ENCODE peak calls at places on chromosomes 13 and 19, in eight cellular contexts. One of them, this sample, is unnamed.
A peak's percentile ranks its signal among the peaks of the same experiment; 100 is the strongest.

GRCh38 chr13:27704681-27705080 is 83.0 kb downstream of the POLR1D start:
- DNase-seq in HCT116: no peak
- DNase-seq in CMK: no peak
- DNase-seq in Daoy: peak; percentile 13
- DNase-seq in SHP77: no peak
- DNase-seq in NCI-H460: no peak
- DNase-seq in stimulated activated CD4-positive, alpha-beta T cell treated with anti-CD3 and anti-CD28 coated beads, TNF-alpha, amount 100 ng/mL, for 24 hours: no peak
- DNase-seq in GM12892: no peak
- DNase-seq in this sample: no peak

GRCh38 chr19:39190768-39191167 is 6.0 kb upstream of the NCCRP1 start:
- DNase-seq in stimulated activated CD4-positive, alpha-beta T cell treated with anti-CD3 and anti-CD28 coated beads, TNF-alpha, amount 100 ng/mL, for 24 hours: no peak
- DNase-seq in CMK: no peak
- DNase-seq in HCT116: no peak
- DNase-seq in SHP77: no peak
- DNase-seq in GM12892: no peak
- DNase-seq in NCI-H460: no peak
- DNase-seq in Daoy: peak; percentile 0
- DNase-seq in this sample: no peak

GRCh38 chr13:99731747-99732146 is 230.5 kb downstream of the TM9SF2 start:
- DNase-seq in CMK: no peak
- DNase-seq in SHP77: no peak
- DNase-seq in GM12892: no peak
- DNase-seq in Daoy: no peak
- DNase-seq in stimulated activated CD4-positive, alpha-beta T cell treated with anti-CD3 and anti-CD28 coated beads, TNF-alpha, amount 100 ng/mL, for 24 hours: no peak
- DNase-seq in NCI-H460: no peak
- DNase-seq in HCT116: no peak
- DNase-seq in this sample: no peak

GRCh38 chr13:75566658-75567057 is 17.1 kb downstream of the UCHL3 start:
- DNase-seq in stimulated activated CD4-positive, alpha-beta T cell treated with anti-CD3 and anti-CD28 coated beads, TNF-alpha, amount 100 ng/mL, for 24 hours: no peak
- DNase-seq in NCI-H460: no peak
- DNase-seq in HCT116: no peak
- DNase-seq in Daoy: no peak
- DNase-seq in CMK: no peak
- DNase-seq in SHP77: peak; percentile 11
- DNase-seq in GM12892: no peak
- DNase-seq in this sample: no peak

GRCh38 chr19:39320948-39321831 is 527 bp upstream of the LRFN1 start:
- DNase-seq in NCI-H460: no peak
- DNase-seq in CMK: no peak
- DNase-seq in stimulated activated CD4-positive, alpha-beta T cell treated with anti-CD3 and anti-CD28 coated beads, TNF-alpha, amount 100 ng/mL, for 24 hours: no peak
- DNase-seq in Daoy: no peak
- DNase-seq in HCT116: no peak
- DNase-seq in GM12892: no peak
- DNase-seq in SHP77: no peak
- DNase-seq in this sample: no peak

GRCh38 chr19:35766571-35767104 is 8.7 kb downstream of the PROSER3 start:
- DNase-seq in NCI-H460: no peak
- DNase-seq in CMK: no peak
- DNase-seq in SHP77: no peak
- DNase-seq in GM12892: no peak
- DNase-seq in HCT116: no peak
- DNase-seq in stimulated activated CD4-positive, alpha-beta T cell treated with anti-CD3 and anti-CD28 coated beads, TNF-alpha, amount 100 ng/mL, for 24 hours: no peak
- DNase-seq in Daoy: no peak
- DNase-seq in this sample: no peak

GRCh38 chr13:59012731-59013130 is 1151.0 kb downstream of the DIAPH3 start:
- DNase-seq in SHP77: no peak
- DNase-seq in NCI-H460: no peak
- DNase-seq in stimulated activated CD4-positive, alpha-beta T cell treated with anti-CD3 and anti-CD28 coated beads, TNF-alpha, amount 100 ng/mL, for 24 hours: no peak
- DNase-seq in HCT116: no peak
- DNase-seq in GM12892: no peak
- DNase-seq in CMK: no peak
- DNase-seq in Daoy: no peak
- DNase-seq in this sample: no peak

GRCh38 chr13:88717946-88718345 is 1046.8 kb downstream of the SLITRK5 start:
- DNase-seq in stimulated activated CD4-positive, alpha-beta T cell treated with anti-CD3 and anti-CD28 coated beads, TNF-alpha, amount 100 ng/mL, for 24 hours: no peak
- DNase-seq in Daoy: no peak
- DNase-seq in NCI-H460: no peak
- DNase-seq in CMK: no peak
- DNase-seq in HCT116: no peak
- DNase-seq in SHP77: no peak
- DNase-seq in GM12892: no peak
- DNase-seq in this sample: no peak

GRCh38 chr19:44313231-44313630 is 8.4 kb upstream of the ZNF235 start:
- DNase-seq in stimulated activated CD4-positive, alpha-beta T cell treated with anti-CD3 and anti-CD28 coated beads, TNF-alpha, amount 100 ng/mL, for 24 hours: no peak
- DNase-seq in GM12892: no peak
- DNase-seq in Daoy: no peak
- DNase-seq in SHP77: no peak
- DNase-seq in HCT116: no peak
- DNase-seq in NCI-H460: no peak
- DNase-seq in CMK: no peak
- DNase-seq in this sample: no peak

GRCh38 chr19:34184880-34185491 is 12.7 kb downstream of the LSM14A start:
- DNase-seq in stimulated activated CD4-positive, alpha-beta T cell treated with anti-CD3 and anti-CD28 coated beads, TNF-alpha, amount 100 ng/mL, for 24 hours: no peak
- DNase-seq in Daoy: no peak
- DNase-seq in NCI-H460: no peak
- DNase-seq in SHP77: no peak
- DNase-seq in GM12892: no peak
- DNase-seq in HCT116: no peak
- DNase-seq in CMK: no peak
- DNase-seq in this sample: no peak

GRCh38 chr13:39496487-39496998 is 106.5 kb downstream of the LHFPL6 start:
- DNase-seq in Daoy: no peak
- DNase-seq in HCT116: no peak
- DNase-seq in NCI-H460: no peak
- DNase-seq in SHP77: peak; percentile 28
- DNase-seq in GM12892: no peak
- DNase-seq in CMK: no peak
- DNase-seq in stimulated activated CD4-positive, alpha-beta T cell treated with anti-CD3 and anti-CD28 coated beads, TNF-alpha, amount 100 ng/mL, for 24 hours: no peak
- DNase-seq in this sample: no peak

GRCh38 chr13:65803706-65804392 is 1426.3 kb downstream of the PCDH9 start:
- DNase-seq in stimulated activated CD4-positive, alpha-beta T cell treated with anti-CD3 and anti-CD28 coated beads, TNF-alpha, amount 100 ng/mL, for 24 hours: no peak
- DNase-seq in CMK: no peak
- DNase-seq in GM12892: no peak
- DNase-seq in Daoy: no peak
- DNase-seq in NCI-H460: no peak
- DNase-seq in HCT116: no peak
- DNase-seq in SHP77: no peak
- DNase-seq in this sample: no peak

This sample was measured in NCI-H510A.